ENCODE peak calls at places on chromosomes 13 and 19, in four cellular contexts. I is CD4-positive, alpha-beta memory T cell; A is left ventricle myocardium inferior; C is effector memory CD4-positive, alpha-beta T cell. X is an unnamed sample.
A peak's percentile ranks its signal among the peaks of the same experiment; 100 is the strongest.

GRCh38 chr19:1104452-1105216 is 840 bp downstream of the GPX4 start:
- DNase-seq in C (peak; percentile 71), A (peak; percentile 80), I (peak; percentile 80), X (peak; percentile 70)

GRCh38 chr19:20422616-20423205 is 142.9 kb downstream of the ZNF737 start:
- DNase-seq in I (no peak), C (no peak), A (peak; percentile 12), X (no peak)

GRCh38 chr13:33610471-33611015 is 207.4 kb upstream of the RFC3 start:
- DNase-seq in A (peak; percentile 78), I (peak; percentile 74), C (peak; percentile 34), X (peak; percentile 56)

GRCh38 chr13:95317037-95317989 is 16.1 kb upstream of the ABCC4 start:
- DNase-seq in I (no peak), C (no peak), A (peak; percentile 25), X (peak; percentile 28)

GRCh38 chr13:27541386-27541785 is 78.9 kb downstream of the LNX2 start:
- DNase-seq in I (no peak), C (no peak), A (no peak), X (peak; percentile 1)

GRCh38 chr19:1566392-1567115 is 1.6 kb downstream of the MEX3D start:
- DNase-seq in I (no peak), C (no peak), A (peak; percentile 68), X (peak; percentile 87)

GRCh38 chr13:42892760-42893159 is 99.3 kb downstream of the EPSTI1 start:
- DNase-seq in I (no peak), A (no peak), C (no peak), X (no peak)

GRCh38 chr19:56927791-56928207 is 87.3 kb upstream of the PEG3 start:
- DNase-seq in C (no peak), I (no peak), A (no peak), X (no peak)

GRCh38 chr13:20446900-20447299 is 78.8 kb downstream of the CRYL1 start:
- DNase-seq in A (no peak), I (no peak), C (no peak), X (no peak)

GRCh38 chr13:98105929-98106336 is 37.0 kb upstream of the FARP1 start:
- DNase-seq in I (no peak), C (no peak), A (peak; percentile 18), X (peak; percentile 66)

GRCh38 chr13:27170521-27171243 is 929 bp downstream of the USP12 start:
- DNase-seq in C (no peak), I (peak; percentile 59), A (peak; percentile 36), X (no peak)

GRCh38 chr13:35485451-35485850 is 9.0 kb upstream of the MAB21L1 start:
- DNase-seq in C (no peak), A (no peak), I (no peak), X (no peak)

GRCh38 chr19:16702123-16702522 is 17.5 kb upstream of the NWD1 start:
- DNase-seq in C (no peak), I (no peak), A (peak; percentile 46), X (peak; percentile 51)

GRCh38 chr13:49347650-49348385 is 96.0 kb downstream of the CAB39L start:
- DNase-seq in A (no peak), I (no peak), C (no peak), X (no peak)

GRCh38 chr19:38658462-38659306 is 11.2 kb downstream of the ACTN4 start:
- DNase-seq in A (no peak), C (no peak), I (no peak), X (peak; percentile 100)
- H3K4me1 ChIP-seq in A (peaks cover 100% of the 10 kb centered on the region), C (peaks cover 42% of the 10 kb centered on the region), I (peaks cover 93% of the 10 kb centered on the region), X (peaks cover 53% of the 10 kb centered on the region)

GRCh38 chr13:99660101-99660500 is 158.8 kb downstream of the TM9SF2 start:
- DNase-seq in C (no peak), I (no peak), A (no peak), X (no peak)
- H3K4me1 ChIP-seq in C (peaks cover 38% of the 10 kb centered on the region), I (peaks cover 56% of the 10 kb centered on the region), A (peaks cover 28% of the 10 kb centered on the region), X (no peaks in the 10 kb centered on the region)

DNA sequence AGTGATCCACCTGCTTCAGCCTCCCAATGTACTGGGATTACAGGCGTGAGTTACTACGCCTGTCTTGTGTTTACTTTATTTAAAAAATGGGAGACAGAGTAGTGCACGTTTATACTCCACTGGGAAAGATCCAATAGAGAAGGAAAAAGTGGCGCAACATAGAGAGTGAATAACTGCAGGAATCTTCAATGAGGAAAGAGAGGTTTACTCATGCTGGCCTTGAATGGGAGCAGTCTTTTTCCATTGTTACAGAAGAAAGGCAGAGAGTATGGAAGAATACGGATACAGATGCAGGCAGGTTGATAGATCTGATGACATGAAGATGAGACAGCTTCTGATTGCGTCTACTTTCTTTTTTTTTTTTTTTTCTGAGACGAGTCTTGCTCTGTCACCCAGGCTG is 4.6 kb upstream of the WDFY2 start:
- DNase-seq in I (no peak), C (no peak), A (no peak), X (no peak)
- H3K4me1 ChIP-seq in I (peaks cover 5% of the 10 kb centered on the region), C (peaks cover 4% of the 10 kb centered on the region), A (peaks cover 9% of the 10 kb centered on the region), X (no peaks in the 10 kb centered on the region)

GRCh38 chr13:50613356-50613831 is 230.1 kb downstream of the DLEU7 start:
- DNase-seq in A (no peak), I (no peak), C (no peak), X (peak; percentile 36)

GRCh38 chr13:50617134-50617721 is 226.3 kb downstream of the DLEU7 start:
- DNase-seq in I (no peak), A (no peak), C (no peak), X (peak; percentile 84)

GRCh38 chr13:50615234-50615633 is 228.3 kb downstream of the DLEU7 start:
- DNase-seq in A (no peak), I (no peak), C (no peak), X (no peak)

GRCh38 chr13:50616101-50616500 is 227.4 kb downstream of the DLEU7 start:
- DNase-seq in I (no peak), C (no peak), A (no peak), X (peak; percentile 68)

DNA sequence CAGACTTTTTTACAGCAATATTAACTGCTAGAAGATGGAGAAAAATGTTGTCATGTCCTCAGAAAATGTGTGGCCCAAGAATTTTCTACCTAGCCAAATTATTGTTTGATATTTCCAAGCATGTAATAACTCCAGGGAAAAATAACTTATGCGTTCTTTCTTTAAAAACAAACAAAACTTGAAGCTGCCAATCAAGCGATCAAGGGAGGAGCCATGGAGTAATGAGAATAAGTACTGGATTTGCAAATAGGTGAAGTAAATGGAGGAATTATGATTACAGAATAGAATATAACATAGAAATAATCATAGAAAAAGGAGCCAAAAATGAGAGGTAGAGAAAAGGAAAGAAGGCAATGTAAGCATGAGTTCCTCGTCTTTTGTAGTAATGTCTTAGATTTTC is 225.3 kb downstream of the DLEU7 start:
- DNase-seq in C (no peak), I (no peak), A (no peak), X (no peak)
- H3K4me1 ChIP-seq in C (no peaks in the 10 kb centered on the region), I (no peaks in the 10 kb centered on the region), A (peaks cover 8% of the 10 kb centered on the region), X (no peaks in the 10 kb centered on the region)

DNA sequence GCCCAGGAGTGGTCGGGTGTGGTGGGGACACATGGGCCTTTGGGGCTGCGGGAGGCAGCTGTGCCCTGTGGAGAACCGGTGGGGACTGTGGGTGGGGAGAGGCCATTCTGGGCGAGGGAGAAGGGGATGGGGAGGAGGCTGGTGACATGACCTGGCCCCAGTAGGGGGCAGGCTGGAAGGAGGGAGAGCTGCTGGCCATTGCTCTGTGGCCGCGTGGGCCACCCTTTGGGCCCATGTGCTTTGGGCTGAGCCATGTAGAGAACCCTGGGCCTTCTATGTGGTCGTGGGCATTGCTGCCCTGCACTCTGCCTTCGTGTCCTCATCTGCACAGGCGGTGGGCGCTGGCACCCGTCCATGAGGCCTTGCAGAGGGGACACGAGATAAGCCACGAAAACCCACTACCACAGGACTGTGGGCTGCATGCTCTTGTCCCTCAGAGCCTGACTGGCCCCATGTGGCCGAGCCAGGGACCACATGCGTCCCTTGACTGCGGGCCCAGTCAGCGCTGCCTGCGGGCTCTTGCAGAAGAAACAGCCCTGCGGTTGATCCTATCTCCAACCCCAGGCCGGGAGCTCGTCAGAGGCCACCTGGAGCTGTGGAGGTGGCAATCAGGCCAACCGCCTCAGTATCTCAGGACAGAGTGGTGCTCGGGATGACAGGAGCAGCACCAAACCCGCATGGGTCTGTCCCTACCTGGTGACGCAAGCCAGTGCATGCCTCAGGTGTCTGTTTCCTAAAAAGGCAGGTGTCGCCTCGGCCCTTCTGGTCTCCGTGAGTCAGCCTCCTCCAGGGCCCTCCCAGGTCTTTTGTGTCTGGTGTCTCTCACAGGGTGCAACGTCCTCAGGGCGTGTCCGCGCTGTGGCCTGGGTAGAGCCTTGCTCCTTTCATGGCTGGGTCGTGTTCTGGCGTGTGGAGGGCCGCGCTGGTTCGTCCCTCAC is 14.3 kb downstream of the FZR1 start:
- DNase-seq in A (no peak), C (no peak), I (no peak), X (no peak)
- H3K4me1 ChIP-seq in A (peaks cover 27% of the 10 kb centered on the region), C (peaks cover 10% of the 10 kb centered on the region), I (peaks cover 15% of the 10 kb centered on the region), X (peaks cover 11% of the 10 kb centered on the region)

GRCh38 chr13:114100446-114101320 is 31.7 kb downstream of the RASA3 start:
- DNase-seq in C (no peak), A (no peak), I (peak; percentile 39), X (peak; percentile 21)

GRCh38 chr13:114099191-114099590 is 33.2 kb downstream of the RASA3 start:
- DNase-seq in I (peak; percentile 49), C (no peak), A (peak; percentile 83), X (peak; percentile 94)

GRCh38 chr13:114101325-114101821 is 31.1 kb downstream of the RASA3 start:
- DNase-seq in A (no peak), I (peak; percentile 27), C (no peak), X (peak; percentile 39)

GRCh38 chr13:114097893-114098688 is 34.3 kb downstream of the RASA3 start:
- DNase-seq in I (peak; percentile 29), C (no peak), A (no peak), X (no peak)

GRCh38 chr13:114099918-114100445 is 32.4 kb downstream of the RASA3 start:
- DNase-seq in A (no peak), C (no peak), I (peak; percentile 58), X (peak; percentile 63)
- H3K4me1 ChIP-seq in A (peaks cover 34% of the 10 kb centered on the region), C (peaks cover 50% of the 10 kb centered on the region), I (peaks cover 80% of the 10 kb centered on the region), X (peaks cover 21% of the 10 kb centered on the region)

GRCh38 chr19:38690146-38690545 is 42.7 kb downstream of the ACTN4 start:
- DNase-seq in I (no peak), A (no peak), C (no peak), X (no peak)
- H3K4me1 ChIP-seq in I (peaks cover 96% of the 10 kb centered on the region), A (peaks cover 100% of the 10 kb centered on the region), C (peaks cover 66% of the 10 kb centered on the region), X (peaks cover 39% of the 10 kb centered on the region)

DNA sequence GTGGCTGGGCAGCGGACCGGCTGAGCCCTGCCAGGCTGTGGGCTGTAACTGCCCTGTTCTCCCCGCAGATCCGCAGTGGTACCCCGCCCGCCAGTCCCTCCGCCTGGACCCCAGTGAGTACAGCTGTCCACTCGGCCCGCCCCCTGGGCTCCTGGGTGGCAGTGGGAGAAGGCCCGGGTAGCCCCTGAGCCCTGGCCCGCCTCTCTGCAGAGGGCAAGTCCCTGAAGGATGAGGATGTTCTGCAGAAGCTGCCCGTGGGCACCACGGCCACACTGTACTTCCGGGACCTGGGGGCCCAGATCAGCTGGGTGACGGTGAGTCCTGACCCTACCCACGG is 8.3 kb downstream of the NDUFB7 start:
- DNase-seq in C (no peak), I (no peak), A (no peak), X (no peak)
- H3K4me1 ChIP-seq in C (no peaks in the 10 kb centered on the region), I (peaks cover 1% of the 10 kb centered on the region), A (peaks cover 63% of the 10 kb centered on the region), X (peaks cover 7% of the 10 kb centered on the region)

GRCh38 chr19:40358773-40359172 is 10.3 kb downstream of the PLD3 start:
- DNase-seq in I (no peak), C (no peak), A (no peak), X (no peak)
- H3K4me1 ChIP-seq in I (peaks cover 11% of the 10 kb centered on the region), C (no peaks in the 10 kb centered on the region), A (no peaks in the 10 kb centered on the region), X (no peaks in the 10 kb centered on the region)